ENCODE peak calls at places on chromosome 2, in nine cellular contexts. C, D, R, G, J, Q, H, I and U are unnamed samples.

GRCh38 chr2:71452565-71452964 is 796 bp upstream of the DYSF start:
- DNase-seq in C (no peak), D (peak; percentile 36), R (peak; percentile 57), G (peak; percentile 64), J (peak; percentile 89), Q (peak; percentile 23), H (peak; percentile 62), I (no peak), U (no peak)

GRCh38 chr2:147331790-147332419 is 512.9 kb upstream of the ACVR2A start:
- DNase-seq in C (peak; percentile 14), D (peak; percentile 26), R (no peak), G (no peak), J (peak; percentile 2), Q (no peak), H (no peak), I (no peak), U (no peak)

GRCh38 chr2:239315308-239315707 is 85.5 kb downstream of the HDAC4 start:
- DNase-seq in C (no peak), D (no peak), R (no peak), G (no peak), J (no peak), Q (no peak), H (peak; percentile 2), I (no peak), U (peak; percentile 24)

GRCh38 chr2:234044157-234044556 is 6.3 kb upstream of the SPP2 start:
- DNase-seq in C (peak; percentile 95), D (peak; percentile 95), R (no peak), G (no peak), J (no peak), Q (no peak), H (no peak), I (no peak), U (no peak)

GRCh38 chr2:184721881-184722280 is 123.6 kb downstream of the ZNF804A start:
- DNase-seq in C (no peak), D (no peak), R (no peak), G (no peak), J (no peak), Q (no peak), H (no peak), I (no peak), U (no peak)

GRCh38 chr2:207465894-207466293 is 63.9 kb upstream of the CREB1 start:
- DNase-seq in C (no peak), D (no peak), R (no peak), G (no peak), J (no peak), Q (no peak), H (no peak), I (no peak), U (no peak)

GRCh38 chr2:129717560-129718128 is 261.8 kb upstream of the RAB6C start:
- DNase-seq in C (no peak), D (no peak), R (no peak), G (no peak), J (no peak), Q (no peak), H (no peak), I (no peak), U (no peak)

GRCh38 chr2:40244251-40245010 is 207.5 kb downstream of the SLC8A1 start:
- DNase-seq in C (peak; percentile 74), D (peak; percentile 82), R (peak; percentile 66), G (peak; percentile 49), J (peak; percentile 6), Q (no peak), H (peak; percentile 48), I (no peak), U (peak; percentile 71)

GRCh38 chr2:201269764-201270163 is 9.4 kb downstream of the CASP8 start:
- DNase-seq in C (no peak), D (no peak), R (no peak), G (no peak), J (peak; percentile 35), Q (no peak), H (no peak), I (no peak), U (no peak)

GRCh38 chr2:16184945-16185660 is 244.8 kb downstream of the MYCN start:
- DNase-seq in C (no peak), D (no peak), R (no peak), G (no peak), J (no peak), Q (no peak), H (no peak), I (no peak), U (no peak)
- H3K9me3 ChIP-seq in C (no peaks in the 10 kb centered on the region), D (no peaks in the 10 kb centered on the region), R (no peaks in the 10 kb centered on the region), G (no peaks in the 10 kb centered on the region), J (no peaks in the 10 kb centered on the region), Q (no peaks in the 10 kb centered on the region), H (no peaks in the 10 kb centered on the region), I (no peaks in the 10 kb centered on the region), U (no peaks in the 10 kb centered on the region)

GRCh38 chr2:43612944-43613343 is 17.1 kb upstream of the THADA start:
- DNase-seq in C (no peak), D (no peak), R (no peak), G (no peak), J (no peak), Q (no peak), H (no peak), I (no peak), U (no peak)
- H3K4me3 ChIP-seq in C (no peak overlapping the region), D (no peak overlapping the region), R (no peak overlapping the region), G (no peak overlapping the region), J (no peak overlapping the region), Q (no peak overlapping the region), H (no peak overlapping the region), I (no peak overlapping the region), U (no peak overlapping the region)

GRCh38 chr2:171036532-171036931 is 107.5 kb downstream of the GORASP2 start:
- DNase-seq in C (no peak), D (no peak), R (no peak), G (no peak), J (no peak), Q (no peak), H (no peak), I (no peak), U (no peak)
- H3K36me3 ChIP-seq in C (no peaks in the 10 kb centered on the region), D (no peaks in the 10 kb centered on the region), R (no peaks in the 10 kb centered on the region), G (no peaks in the 10 kb centered on the region), J (peaks cover 80% of the 10 kb centered on the region), Q (peaks cover 19% of the 10 kb centered on the region), H (no peaks in the 10 kb centered on the region), I (peaks cover 53% of the 10 kb centered on the region), U (peaks cover 3% of the 10 kb centered on the region)

GRCh38 chr2:22215517-22215916 is 1091.7 kb downstream of the TDRD15 start:
- DNase-seq in C (no peak), D (no peak), R (no peak), G (no peak), J (no peak), Q (no peak), H (no peak), I (no peak), U (no peak)

GRCh38 chr2:22221006-22221405 is 1097.2 kb downstream of the TDRD15 start:
- DNase-seq in C (no peak), D (no peak), R (no peak), G (no peak), J (no peak), Q (no peak), H (no peak), I (no peak), U (no peak)
- H3K9me3 ChIP-seq in C (no peaks in the 10 kb centered on the region), D (no peaks in the 10 kb centered on the region), R (peaks cover 7% of the 10 kb centered on the region), G (peaks cover 3% of the 10 kb centered on the region), J (no peaks in the 10 kb centered on the region), Q (no peaks in the 10 kb centered on the region), H (no peaks in the 10 kb centered on the region), I (no peaks in the 10 kb centered on the region), U (no peaks in the 10 kb centered on the region)

GRCh38 chr2:173866858-173867620 is 98.1 kb downstream of the SP3 start:
- DNase-seq in C (no peak), D (no peak), R (peak; percentile 19), G (no peak), J (no peak), Q (no peak), H (no peak), I (no peak), U (no peak)

GRCh38 chr2:173869830-173870229 is 95.3 kb downstream of the SP3 start:
- DNase-seq in C (no peak), D (no peak), R (no peak), G (no peak), J (no peak), Q (no peak), H (no peak), I (no peak), U (no peak)

GRCh38 chr2:173869244-173869643 is 95.9 kb downstream of the SP3 start:
- DNase-seq in C (no peak), D (no peak), R (no peak), G (no peak), J (no peak), Q (no peak), H (no peak), I (no peak), U (no peak)

GRCh38 chr2:173862612-173863217 is 102.5 kb downstream of the SP3 start:
- DNase-seq in C (no peak), D (no peak), R (no peak), G (no peak), J (no peak), Q (no peak), H (no peak), I (no peak), U (peak; percentile 49)

DNA sequence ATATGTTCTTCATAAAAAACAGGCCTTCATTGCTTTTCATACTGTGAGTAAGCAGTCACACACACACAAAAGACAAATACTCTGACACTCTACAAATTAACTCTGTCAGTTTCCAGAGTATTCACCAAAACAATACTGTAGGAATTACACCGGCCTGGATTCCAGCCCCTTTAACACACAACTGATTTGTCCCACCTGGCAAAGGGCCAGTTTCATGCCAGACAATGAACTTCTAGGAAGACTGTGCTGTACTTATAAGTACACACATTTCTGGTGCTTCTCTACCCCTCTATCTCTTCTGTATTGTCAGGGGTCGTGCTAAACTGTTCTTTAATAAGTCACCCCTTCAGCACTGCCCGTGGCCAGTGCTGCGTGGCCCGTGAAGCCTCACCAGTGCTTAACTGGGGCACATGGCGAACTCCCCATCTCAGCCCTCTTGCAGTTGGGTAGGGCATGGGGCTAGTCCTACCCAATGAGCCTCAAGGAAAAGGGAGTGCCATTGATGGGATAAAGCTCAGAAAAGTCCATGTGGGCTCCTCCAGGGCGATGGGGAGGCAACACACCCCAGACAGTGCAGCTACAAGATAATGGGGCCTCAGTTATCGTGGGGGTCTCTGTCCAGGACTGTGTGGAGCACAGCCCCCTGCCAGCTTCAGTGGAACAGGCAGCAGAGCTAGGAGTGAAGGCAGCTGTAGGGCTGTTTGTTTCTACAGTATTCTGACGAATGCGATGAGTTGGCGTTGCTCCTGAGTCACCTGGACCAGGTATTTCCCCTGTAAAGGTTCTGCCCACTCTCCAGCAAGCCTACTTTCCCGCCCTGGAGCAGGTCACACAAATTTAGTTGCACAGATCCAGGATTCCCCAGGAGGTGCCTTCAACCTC is 99.0 kb downstream of the SP3 start:
- DNase-seq in C (no peak), D (no peak), R (no peak), G (no peak), J (no peak), Q (no peak), H (no peak), I (no peak), U (no peak)
- H3K4me3 ChIP-seq in C (no peak overlapping the region), D (no peak overlapping the region), R (no peak overlapping the region), G (no peak overlapping the region), J (no peak overlapping the region), Q (no peak overlapping the region), H (no peak overlapping the region), I (no peak overlapping the region), U (no peak overlapping the region)

GRCh38 chr2:230877737-230878598 is 13.2 kb downstream of the ITM2C start:
- DNase-seq in C (no peak), D (no peak), R (no peak), G (peak; percentile 26), J (no peak), Q (peak; percentile 85), H (peak; percentile 35), I (peak; percentile 43), U (peak; percentile 32)
- H3K36me3 ChIP-seq in C (no peaks in the 10 kb centered on the region), D (peaks cover 7% of the 10 kb centered on the region), R (no peaks in the 10 kb centered on the region), G (no peaks in the 10 kb centered on the region), J (no peaks in the 10 kb centered on the region), Q (no peaks in the 10 kb centered on the region), H (no peaks in the 10 kb centered on the region), I (no peaks in the 10 kb centered on the region), U (no peaks in the 10 kb centered on the region)